ENCODE peak calls at places on chromosomes 16 and 17, in ten cellular contexts. H, J, M, F, Q, E, L, N, R and I are unnamed samples.

GRCh38 chr16:2422123-2422867 is 7.0 kb upstream of the CCNF start:
- DNase-seq in H (no peak), J (no peak), M (no peak), F (peak), Q (no peak), E (no peak), L (no peak), N (no peak), R (no peak), I (no peak)

GRCh38 chr17:31310260-31310659 is 3.6 kb downstream of the EVI2B start:
- DNase-seq in H (no peak), J (no peak), M (no peak), F (peak), Q (no peak), E (no peak), L (no peak), N (no peak), R (no peak), I (peak)

GRCh38 chr16:55543470-55543869 is 23.0 kb upstream of the CAPNS2 start:
- DNase-seq in H (peak), J (no peak), M (no peak), F (no peak), Q (no peak), E (no peak), L (no peak), N (no peak), R (no peak), I (no peak)

GRCh38 chr17:27544350-27545131 is 86.4 kb upstream of the LGALS9 start:
- DNase-seq in H (peak), J (peak), M (no peak), F (peak), Q (no peak), E (no peak), L (no peak), N (no peak), R (peak), I (peak)

GRCh38 chr17:78395186-78395585 is 16.7 kb downstream of the PGS1 start:
- DNase-seq in H (no peak), J (no peak), M (no peak), F (no peak), Q (no peak), E (no peak), L (no peak), N (no peak), R (no peak), I (no peak)

GRCh38 chr16:30675133-30675532 is 16.9 kb downstream of the FBRS start:
- DNase-seq in H (no peak), J (no peak), M (no peak), F (no peak), Q (no peak), E (no peak), L (no peak), N (no peak), R (no peak), I (no peak)

GRCh38 chr16:77585379-77585778 is 136.9 kb upstream of the NUDT7 start:
- DNase-seq in H (peak), J (no peak), M (no peak), F (no peak), Q (no peak), E (no peak), L (no peak), N (no peak), R (no peak), I (no peak)

GRCh38 chr16:11621920-11622651 is 35.4 kb upstream of the LITAF start:
- DNase-seq in H (no peak), J (no peak), M (peak), F (peak), Q (no peak), E (no peak), L (no peak), N (no peak), R (peak), I (peak)

GRCh38 chr17:83100853-83101391 is 21.5 kb downstream of the METRNL start:
- DNase-seq in H (no peak), J (no peak), M (no peak), F (no peak), Q (no peak), E (no peak), L (no peak), N (no peak), R (no peak), I (no peak)

GRCh38 chr17:64460955-64461354 is 12.0 kb downstream of the MILR1 start:
- DNase-seq in H (no peak), J (no peak), M (no peak), F (no peak), Q (no peak), E (no peak), L (no peak), N (peak), R (no peak), I (no peak)

GRCh38 chr16:68642047-68642435 is 3.1 kb upstream of the CDH3 start:
- DNase-seq in H (no peak), J (no peak), M (no peak), F (no peak), Q (no peak), E (no peak), L (no peak), N (no peak), R (no peak), I (no peak)

GRCh38 chr17:49694847-49695697 is 12.7 kb downstream of the SLC35B1 start:
- DNase-seq in H (peak), J (peak), M (peak), F (peak), Q (peak), E (no peak), L (no peak), N (peak), R (peak), I (peak)

GRCh38 chr17:2233441-2233947 is 70.1 kb downstream of the SMG6 start:
- DNase-seq in H (peak), J (no peak), M (no peak), F (no peak), Q (no peak), E (no peak), L (no peak), N (no peak), R (no peak), I (no peak)

GRCh38 chr17:48333034-48333491 is 97.0 kb downstream of the SKAP1 start:
- DNase-seq in H (peak), J (no peak), M (no peak), F (no peak), Q (no peak), E (no peak), L (no peak), N (no peak), R (no peak), I (no peak)